ENCODE peak calls at places on chromosomes 7 and 10, in six cellular contexts. L is uterus, S is GM23338, W is sigmoid colon, J is HCT116, A is SJSA1. H is an unnamed sample.
A peak's percentile ranks its signal among the peaks of the same experiment; 100 is the strongest.

GRCh38 chr7:44196450-44196872 is 4.3 kb upstream of the YKT6 start:
- DNase-seq in L (no peak), J (peak; percentile 47), W (peak; percentile 67), S (peak; percentile 74), A (no peak), H (no peak)

GRCh38 chr10:47029181-47029971 is 118.1 kb downstream of the PTPN20 start:
- DNase-seq in W (peak; percentile 56), S (no peak), L (no peak), J (no peak), A (peak; percentile 24), H (no peak)

GRCh38 chr10:32273326-32273725 is 73.6 kb downstream of the EPC1 start:
- DNase-seq in W (no peak), A (no peak), S (no peak), J (no peak), L (no peak), H (no peak)

GRCh38 chr10:75431180-75432111 is at the start of gene LRMDA:
- DNase-seq in L (peak; percentile 61), A (no peak), S (peak; percentile 55), W (peak; percentile 79), J (no peak), H (no peak)

GRCh38 chr7:150983893-150984368 is 5.8 kb upstream of the KCNH2 start:
- DNase-seq in A (no peak), W (no peak), J (no peak), L (no peak), S (peak; percentile 87), H (no peak)

GRCh38 chr7:2607913-2608899 is 23.6 kb upstream of the TTYH3 start:
- DNase-seq in W (no peak), A (no peak), L (no peak), J (no peak), S (no peak), H (no peak)

GRCh38 chr7:32154797-32155196 is 84.6 kb upstream of the PDE1C start:
- DNase-seq in J (no peak), A (no peak), W (no peak), S (no peak), L (no peak), H (no peak)

GRCh38 chr10:106424981-106425380 is 739.5 kb downstream of the SORCS1 start:
- DNase-seq in J (no peak), S (no peak), L (no peak), A (no peak), W (no peak), H (no peak)

GRCh38 chr7:14666304-14666703 is 236.2 kb downstream of the DGKB start:
- DNase-seq in S (no peak), A (no peak), W (no peak), L (no peak), J (no peak), H (no peak)

GRCh38 chr7:108838143-108838542 is 268.5 kb downstream of the DNAJB9 start:
- DNase-seq in S (no peak), W (no peak), J (no peak), A (no peak), L (no peak), H (no peak)

GRCh38 chr10:132971448-132972148 is 29.2 kb upstream of the CFAP46 start:
- DNase-seq in A (no peak), L (no peak), W (peak; percentile 58), J (no peak), S (peak; percentile 42), H (no peak)

GRCh38 chr10:72875250-72876055 is 18.1 kb upstream of the OIT3 start:
- DNase-seq in W (no peak), S (peak; percentile 70), A (no peak), L (no peak), J (peak; percentile 12), H (no peak)

GRCh38 chr10:67257427-67258144 is 331.8 kb downstream of the LRRTM3 start:
- DNase-seq in S (no peak), W (no peak), J (no peak), L (no peak), A (no peak), H (no peak)

GRCh38 chr7:112449353-112449752 is 907 bp upstream of the IFRD1 start:
- DNase-seq in W (no peak), S (no peak), A (no peak), J (peak; percentile 59), L (no peak), H (no peak)

GRCh38 chr7:108451296-108451848 is 4.9 kb downstream of the NRCAM start:
- DNase-seq in S (no peak), J (no peak), A (no peak), L (no peak), W (no peak), H (no peak)

GRCh38 chr7:54336800-54337199 is 205.4 kb upstream of the VSTM2A start:
- DNase-seq in A (no peak), L (no peak), W (no peak), J (no peak), S (no peak), H (no peak)

GRCh38 chr7:66630529-66630928 is 1.8 kb downstream of the KCTD7 start:
- DNase-seq in A (no peak), L (no peak), J (no peak), W (no peak), S (no peak), H (no peak)

GRCh38 chr10:45001382-45002148 is 842 bp downstream of the ZNF22 start:
- DNase-seq in J (no peak), S (peak; percentile 48), L (peak; percentile 63), W (peak; percentile 83), A (peak; percentile 74), H (no peak)

GRCh38 chr10:44306762-44307161 is 78.1 kb downstream of the CXCL12 start:
- DNase-seq in A (no peak), L (no peak), S (peak; percentile 72), W (no peak), J (peak; percentile 4), H (no peak)

GRCh38 chr7:25732771-25733217 is 419.2 kb upstream of the NFE2L3 start:
- DNase-seq in A (no peak), J (no peak), W (no peak), L (no peak), S (peak; percentile 89), H (peak; percentile 55)

GRCh38 chr7:25739096-25739495 is 412.9 kb upstream of the NFE2L3 start:
- DNase-seq in L (no peak), J (no peak), S (no peak), W (no peak), A (no peak), H (no peak)

GRCh38 chr7:25731035-25731880 is 420.7 kb upstream of the NFE2L3 start:
- DNase-seq in J (no peak), A (no peak), L (no peak), W (no peak), S (no peak), H (no peak)

GRCh38 chr7:25731881-25732240 is 420.1 kb upstream of the NFE2L3 start:
- DNase-seq in L (no peak), S (no peak), J (no peak), W (no peak), A (no peak), H (no peak)

DNA sequence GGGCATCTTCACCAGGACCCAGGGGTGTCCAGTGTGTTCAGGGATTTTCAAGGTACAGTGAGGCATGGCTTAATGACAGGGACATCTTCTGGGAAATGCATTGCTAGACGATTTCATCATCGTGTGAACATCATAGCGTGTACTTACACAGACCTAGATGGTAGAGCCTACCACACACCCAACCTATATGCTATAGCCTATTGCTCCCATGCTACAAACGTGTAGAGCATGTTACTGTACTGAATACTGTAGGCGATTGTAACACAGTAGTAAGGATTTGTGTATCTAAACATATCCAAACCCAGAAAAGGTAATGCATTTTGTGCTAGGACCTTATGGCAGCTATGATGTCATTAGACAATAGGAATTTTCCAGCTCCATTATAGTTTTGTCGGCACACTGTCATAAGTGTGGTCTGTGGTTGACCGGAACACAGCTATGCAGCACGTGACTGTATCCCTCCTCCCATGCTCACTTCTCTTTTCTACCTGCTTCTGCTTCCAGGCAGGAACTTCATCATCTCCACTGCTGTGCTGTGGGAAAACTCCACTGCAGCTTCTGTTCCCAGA is 416.2 kb upstream of the NFE2L3 start:
- DNase-seq in J (no peak), S (no peak), W (no peak), L (no peak), A (no peak), H (no peak)
- H3K4me1 ChIP-seq in J (no peaks in the 10 kb centered on the region), S (peaks cover 18% of the 10 kb centered on the region), W (peaks cover 41% of the 10 kb centered on the region), L (peaks cover 7% of the 10 kb centered on the region), A (no peaks in the 10 kb centered on the region), H (no peaks in the 10 kb centered on the region)

GRCh38 chr10:101133489-101134298 is 2.6 kb downstream of the TLX1 start:
- DNase-seq in L (no peak), J (no peak), S (no peak), W (no peak), A (no peak), H (no peak)

GRCh38 chr10:101132636-101133473 is 1.8 kb downstream of the TLX1 start:
- DNase-seq in S (no peak), A (no peak), J (no peak), L (no peak), W (peak; percentile 57), H (no peak)

GRCh38 chr10:101130141-101130540 is 959 bp upstream of the TLX1 start:
- DNase-seq in J (no peak), W (no peak), L (no peak), A (no peak), S (no peak), H (no peak)

GRCh38 chr10:101130984-101131961 is at the start of gene TLX1:
- DNase-seq in S (peak; percentile 85), W (peak; percentile 63), L (no peak), J (no peak), A (peak; percentile 48), H (no peak)

DNA sequence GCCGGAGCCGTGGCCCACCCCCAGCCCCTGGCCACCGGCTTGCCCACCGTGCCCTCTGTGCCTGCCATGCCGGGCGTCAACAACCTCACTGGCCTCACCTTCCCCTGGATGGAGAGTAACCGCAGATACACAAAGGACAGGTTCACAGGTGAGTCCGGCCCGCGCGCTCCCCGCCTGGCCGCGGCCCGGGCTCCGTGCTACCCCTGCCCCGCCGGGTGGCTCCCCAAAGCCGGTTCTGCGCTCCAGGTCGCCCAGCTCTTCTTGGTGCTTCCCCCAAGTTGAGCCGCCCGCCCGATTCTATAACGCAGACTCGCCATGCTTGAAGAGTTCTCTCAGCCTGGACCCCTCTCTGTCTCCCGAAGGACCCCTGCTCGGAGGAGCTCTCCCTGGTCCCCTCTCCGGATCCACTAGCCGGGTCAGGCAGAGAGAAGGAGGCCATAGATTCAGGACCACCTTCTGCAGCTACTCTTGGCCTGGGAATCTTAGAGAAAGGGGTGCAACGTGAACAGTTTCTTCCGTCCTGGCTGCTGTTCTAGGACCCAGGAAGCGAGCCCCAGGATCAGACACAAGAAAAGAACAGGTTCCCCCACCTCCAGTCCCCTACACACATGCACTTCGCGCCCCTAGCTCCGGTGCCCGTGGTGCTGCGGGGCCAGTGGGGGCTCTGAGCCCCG is 999 bp downstream of the TLX1 start:
- DNase-seq in L (no peak), W (no peak), S (peak; percentile 54), A (no peak), J (no peak), H (no peak)
- H3K4me3 ChIP-seq in L (no peak overlapping the region), W (no peak overlapping the region), S (peak overlapping the region; percentile 55), A (no peak overlapping the region), J (no peak overlapping the region), H (no peak overlapping the region)

DNA sequence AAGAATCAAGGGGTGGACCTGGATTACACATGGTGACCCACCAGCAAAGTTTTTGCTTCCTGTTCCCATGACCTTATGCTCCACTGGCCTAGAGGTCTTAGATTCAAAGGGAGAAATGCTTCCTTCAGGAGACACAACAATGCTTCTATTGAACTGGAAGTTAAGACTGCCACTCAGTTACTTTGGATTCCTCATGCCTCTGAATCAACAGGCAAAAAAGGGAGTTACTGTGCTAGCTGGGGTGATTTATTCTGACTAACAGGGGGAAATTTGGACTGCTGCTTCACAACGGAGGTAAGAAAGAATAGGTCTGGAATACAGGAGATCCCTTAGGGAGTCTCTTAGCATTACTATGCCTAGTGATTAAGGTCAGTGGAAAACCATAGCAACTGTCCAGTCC is 10.3 kb downstream of the TMEM229A start:
- DNase-seq in W (no peak), J (no peak), A (no peak), L (no peak), S (no peak), H (no peak)
- H3K27ac ChIP-seq in W (no peak overlapping the region), J (no peak overlapping the region), A (no peak overlapping the region), L (no peak overlapping the region), S (no peak overlapping the region), H (no peak overlapping the region)

GRCh38 chr7:139720705-139721231 is 57.0 kb downstream of the HIPK2 start:
- DNase-seq in J (no peak), W (no peak), S (no peak), A (no peak), L (peak; percentile 58), H (no peak)
- H3K4me1 ChIP-seq in J (peaks cover 21% of the 10 kb centered on the region), W (peaks cover 28% of the 10 kb centered on the region), S (no peaks in the 10 kb centered on the region), A (peaks cover 27% of the 10 kb centered on the region), L (peaks cover 5% of the 10 kb centered on the region), H (no peaks in the 10 kb centered on the region)

H was measured in iPS DF 6.9.